ENCODE peak calls at places on chromosomes 3 and 15, in four cellular contexts. Q is body of pancreas; L is activated naive CD4-positive, alpha-beta T cell; N is ureter. I is an unnamed sample.

GRCh38 chr3:46466273-46466672 is 1.6 kb upstream of the LTF start:
- DNase-seq in L (no peak), Q (peak), N (no peak), I (no peak)

GRCh38 chr15:41011055-41011815 is 58.0 kb downstream of the CHAC1 start:
- DNase-seq in L (no peak), N (no peak), Q (no peak), I (no peak)

GRCh38 chr3:100335137-100335833 is 728 bp downstream of the NIT2 start:
- DNase-seq in N (no peak), L (no peak), Q (no peak), I (no peak)

GRCh38 chr3:130378677-130379191 is 33.3 kb downstream of the COL6A5 start:
- DNase-seq in Q (no peak), L (no peak), N (no peak), I (no peak)

GRCh38 chr15:31758126-31758525 is 272.2 kb upstream of the CHRNA7 start:
- DNase-seq in L (no peak), Q (peak), N (peak), I (peak)

GRCh38 chr3:94336076-94336741 is 273.3 kb downstream of the NSUN3 start:
- DNase-seq in L (no peak), Q (peak), N (no peak), I (no peak)

GRCh38 chr15:29089731-29090616 is 179.6 kb downstream of the NSMCE3 start:
- DNase-seq in N (no peak), L (no peak), Q (no peak), I (no peak)

GRCh38 chr3:30477149-30477921 is 129.1 kb upstream of the TGFBR2 start:
- DNase-seq in N (no peak), Q (no peak), L (no peak), I (no peak)

GRCh38 chr3:98812851-98813374 is 49.8 kb downstream of the ST3GAL6 start:
- DNase-seq in N (no peak), L (no peak), Q (peak), I (no peak)

GRCh38 chr3:48826451-48826850 is 21.2 kb downstream of the PRKAR2A start:
- DNase-seq in L (no peak), Q (no peak), N (no peak), I (no peak)

GRCh38 chr15:41862515-41863116 is 24.0 kb downstream of the PLA2G4B start:
- DNase-seq in Q (peak), N (peak), L (no peak), I (peak)

GRCh38 chr15:38145671-38146111 is 106.9 kb upstream of the SPRED1 start:
- DNase-seq in L (no peak), N (no peak), Q (no peak), I (no peak)

GRCh38 chr15:63439536-63440264 is 58.1 kb upstream of the CA12 start:
- DNase-seq in N (no peak), L (no peak), Q (no peak), I (no peak)

GRCh38 chr3:5021571-5022092 is 42.4 kb downstream of the BHLHE40 start:
- DNase-seq in L (no peak), N (no peak), Q (no peak), I (no peak)

GRCh38 chr15:69065981-69066645 is 51.6 kb downstream of the NOX5 start:
- DNase-seq in N (no peak), L (no peak), Q (no peak), I (no peak)

GRCh38 chr3:129769616-129770015 is 123.9 kb downstream of the TMCC1 start:
- DNase-seq in Q (no peak), N (no peak), L (no peak), I (no peak)

GRCh38 chr3:52298147-52299098 is 10.8 kb downstream of the GLYCTK start:
- DNase-seq in Q (no peak), N (no peak), L (no peak), I (no peak)

GRCh38 chr3:172355836-172356235 is 92.4 kb downstream of the GHSR start:
- DNase-seq in Q (no peak), N (no peak), L (no peak), I (no peak)

GRCh38 chr15:31446546-31446945 is 119.9 kb downstream of the KLF13 start:
- DNase-seq in N (no peak), Q (no peak), L (no peak), I (no peak)

GRCh38 chr3:61358364-61358763 is 107.1 kb upstream of the FHIT start:
- DNase-seq in Q (peak), N (peak), L (no peak), I (peak)